ENCODE peak calls at places on chromosomes 6 and 20, in seven cellular contexts. One of them, this sample, is unnamed.

GRCh38 chr6:10613693-10614092 is 80.7 kb downstream of the C6orf52 start:
- ATAC-seq in T-cell: no peak
- ATAC-seq in pancreas: no peak
- ATAC-seq in Panc1: no peak
- ATAC-seq in IMR-90: peak; percentile 18
- ATAC-seq in activated naive CD8-positive, alpha-beta T cell treated with anti-CD3 and anti-CD28 coated beads, Interleukin-2, amount 50 U/mL, for 24 hours: no peak
- ATAC-seq in activated naive CD4-positive, alpha-beta T cell treated with anti-CD3 and anti-CD28 coated beads, Interleukin-2, amount 50 U/mL, for 72 hours: no peak
- ATAC-seq in this sample: no peak

GRCh38 chr20:23115823-23116222 is 29.7 kb upstream of the CD93 start:
- ATAC-seq in T-cell: no peak
- ATAC-seq in pancreas: peak; percentile 64
- ATAC-seq in Panc1: no peak
- ATAC-seq in IMR-90: no peak
- ATAC-seq in activated naive CD8-positive, alpha-beta T cell treated with anti-CD3 and anti-CD28 coated beads, Interleukin-2, amount 50 U/mL, for 24 hours: no peak
- ATAC-seq in activated naive CD4-positive, alpha-beta T cell treated with anti-CD3 and anti-CD28 coated beads, Interleukin-2, amount 50 U/mL, for 72 hours: no peak
- ATAC-seq in this sample: no peak

GRCh38 chr6:104885518-104886043 is 25.9 kb upstream of the HACE1 start:
- ATAC-seq in T-cell: no peak
- ATAC-seq in pancreas: no peak
- ATAC-seq in Panc1: no peak
- ATAC-seq in IMR-90: no peak
- ATAC-seq in activated naive CD8-positive, alpha-beta T cell treated with anti-CD3 and anti-CD28 coated beads, Interleukin-2, amount 50 U/mL, for 24 hours: no peak
- ATAC-seq in activated naive CD4-positive, alpha-beta T cell treated with anti-CD3 and anti-CD28 coated beads, Interleukin-2, amount 50 U/mL, for 72 hours: no peak
- ATAC-seq in this sample: no peak

GRCh38 chr6:1313755-1314503 is 2.0 kb downstream of the FOXQ1 start:
- ATAC-seq in T-cell: no peak
- ATAC-seq in pancreas: peak; percentile 61
- ATAC-seq in Panc1: peak; percentile 63
- ATAC-seq in IMR-90: peak; percentile 40
- ATAC-seq in activated naive CD8-positive, alpha-beta T cell treated with anti-CD3 and anti-CD28 coated beads, Interleukin-2, amount 50 U/mL, for 24 hours: peak; percentile 56
- ATAC-seq in activated naive CD4-positive, alpha-beta T cell treated with anti-CD3 and anti-CD28 coated beads, Interleukin-2, amount 50 U/mL, for 72 hours: peak; percentile 78
- ATAC-seq in this sample: no peak

GRCh38 chr20:34377072-34377847 is 14.2 kb downstream of the ITCH start:
- ATAC-seq in T-cell: no peak
- ATAC-seq in pancreas: no peak
- ATAC-seq in Panc1: no peak
- ATAC-seq in IMR-90: no peak
- ATAC-seq in activated naive CD8-positive, alpha-beta T cell treated with anti-CD3 and anti-CD28 coated beads, Interleukin-2, amount 50 U/mL, for 24 hours: peak; percentile 79
- ATAC-seq in activated naive CD4-positive, alpha-beta T cell treated with anti-CD3 and anti-CD28 coated beads, Interleukin-2, amount 50 U/mL, for 72 hours: peak; percentile 37
- ATAC-seq in this sample: peak; percentile 88

GRCh38 chr6:45462190-45463134 is 84.7 kb upstream of the SUPT3H start:
- ATAC-seq in T-cell: no peak
- ATAC-seq in pancreas: no peak
- ATAC-seq in Panc1: no peak
- ATAC-seq in IMR-90: no peak
- ATAC-seq in activated naive CD8-positive, alpha-beta T cell treated with anti-CD3 and anti-CD28 coated beads, Interleukin-2, amount 50 U/mL, for 24 hours: peak; percentile 82
- ATAC-seq in activated naive CD4-positive, alpha-beta T cell treated with anti-CD3 and anti-CD28 coated beads, Interleukin-2, amount 50 U/mL, for 72 hours: peak; percentile 56
- ATAC-seq in this sample: no peak

GRCh38 chr20:4006640-4007039 is 8.7 kb downstream of the RNF24 start:
- ATAC-seq in T-cell: no peak
- ATAC-seq in pancreas: peak; percentile 97
- ATAC-seq in Panc1: peak; percentile 35
- ATAC-seq in IMR-90: peak; percentile 56
- ATAC-seq in activated naive CD8-positive, alpha-beta T cell treated with anti-CD3 and anti-CD28 coated beads, Interleukin-2, amount 50 U/mL, for 24 hours: no peak
- ATAC-seq in activated naive CD4-positive, alpha-beta T cell treated with anti-CD3 and anti-CD28 coated beads, Interleukin-2, amount 50 U/mL, for 72 hours: no peak
- ATAC-seq in this sample: no peak

GRCh38 chr6:165679326-165679725 is 16.3 kb upstream of the PDE10A start:
- ATAC-seq in T-cell: no peak
- ATAC-seq in pancreas: no peak
- ATAC-seq in Panc1: no peak
- ATAC-seq in IMR-90: no peak
- ATAC-seq in activated naive CD8-positive, alpha-beta T cell treated with anti-CD3 and anti-CD28 coated beads, Interleukin-2, amount 50 U/mL, for 24 hours: no peak
- ATAC-seq in activated naive CD4-positive, alpha-beta T cell treated with anti-CD3 and anti-CD28 coated beads, Interleukin-2, amount 50 U/mL, for 72 hours: no peak
- ATAC-seq in this sample: no peak

GRCh38 chr6:36692861-36693702 is 4.5 kb upstream of the RAB44 start:
- ATAC-seq in T-cell: no peak
- ATAC-seq in pancreas: peak; percentile 63
- ATAC-seq in Panc1: no peak
- ATAC-seq in IMR-90: no peak
- ATAC-seq in activated naive CD8-positive, alpha-beta T cell treated with anti-CD3 and anti-CD28 coated beads, Interleukin-2, amount 50 U/mL, for 24 hours: no peak
- ATAC-seq in activated naive CD4-positive, alpha-beta T cell treated with anti-CD3 and anti-CD28 coated beads, Interleukin-2, amount 50 U/mL, for 72 hours: no peak
- ATAC-seq in this sample: no peak

GRCh38 chr20:57341657-57342056 is 9.4 kb upstream of the RAE1 start:
- ATAC-seq in T-cell: no peak
- ATAC-seq in pancreas: no peak
- ATAC-seq in Panc1: no peak
- ATAC-seq in IMR-90: no peak
- ATAC-seq in activated naive CD8-positive, alpha-beta T cell treated with anti-CD3 and anti-CD28 coated beads, Interleukin-2, amount 50 U/mL, for 24 hours: no peak
- ATAC-seq in activated naive CD4-positive, alpha-beta T cell treated with anti-CD3 and anti-CD28 coated beads, Interleukin-2, amount 50 U/mL, for 72 hours: no peak
- ATAC-seq in this sample: no peak

GRCh38 chr6:147438758-147439528 is 69.5 kb upstream of the SAMD5 start:
- ATAC-seq in T-cell: no peak
- ATAC-seq in pancreas: no peak
- ATAC-seq in Panc1: no peak
- ATAC-seq in IMR-90: no peak
- ATAC-seq in activated naive CD8-positive, alpha-beta T cell treated with anti-CD3 and anti-CD28 coated beads, Interleukin-2, amount 50 U/mL, for 24 hours: no peak
- ATAC-seq in activated naive CD4-positive, alpha-beta T cell treated with anti-CD3 and anti-CD28 coated beads, Interleukin-2, amount 50 U/mL, for 72 hours: no peak
- ATAC-seq in this sample: no peak

GRCh38 chr6:8875986-8876385 is 440.6 kb upstream of the SLC35B3 start:
- ATAC-seq in T-cell: no peak
- ATAC-seq in pancreas: no peak
- ATAC-seq in Panc1: no peak
- ATAC-seq in IMR-90: no peak
- ATAC-seq in activated naive CD8-positive, alpha-beta T cell treated with anti-CD3 and anti-CD28 coated beads, Interleukin-2, amount 50 U/mL, for 24 hours: no peak
- ATAC-seq in activated naive CD4-positive, alpha-beta T cell treated with anti-CD3 and anti-CD28 coated beads, Interleukin-2, amount 50 U/mL, for 72 hours: no peak
- ATAC-seq in this sample: no peak

GRCh38 chr6:48041894-48042293 is 69.1 kb downstream of the PTCHD4 start:
- ATAC-seq in T-cell: no peak
- ATAC-seq in pancreas: no peak
- ATAC-seq in Panc1: no peak
- ATAC-seq in IMR-90: no peak
- ATAC-seq in activated naive CD8-positive, alpha-beta T cell treated with anti-CD3 and anti-CD28 coated beads, Interleukin-2, amount 50 U/mL, for 24 hours: no peak
- ATAC-seq in activated naive CD4-positive, alpha-beta T cell treated with anti-CD3 and anti-CD28 coated beads, Interleukin-2, amount 50 U/mL, for 72 hours: no peak
- ATAC-seq in this sample: no peak

GRCh38 chr6:118746100-118746874 is 94.9 kb upstream of the CEP85L start:
- ATAC-seq in T-cell: no peak
- ATAC-seq in pancreas: no peak
- ATAC-seq in Panc1: no peak
- ATAC-seq in IMR-90: no peak
- ATAC-seq in activated naive CD8-positive, alpha-beta T cell treated with anti-CD3 and anti-CD28 coated beads, Interleukin-2, amount 50 U/mL, for 24 hours: no peak
- ATAC-seq in activated naive CD4-positive, alpha-beta T cell treated with anti-CD3 and anti-CD28 coated beads, Interleukin-2, amount 50 U/mL, for 72 hours: no peak
- ATAC-seq in this sample: peak; percentile 48

GRCh38 chr6:136015531-136015930 is 164.0 kb downstream of the PDE7B start:
- ATAC-seq in T-cell: no peak
- ATAC-seq in pancreas: no peak
- ATAC-seq in Panc1: no peak
- ATAC-seq in IMR-90: no peak
- ATAC-seq in activated naive CD8-positive, alpha-beta T cell treated with anti-CD3 and anti-CD28 coated beads, Interleukin-2, amount 50 U/mL, for 24 hours: no peak
- ATAC-seq in activated naive CD4-positive, alpha-beta T cell treated with anti-CD3 and anti-CD28 coated beads, Interleukin-2, amount 50 U/mL, for 72 hours: no peak
- ATAC-seq in this sample: no peak

GRCh38 chr6:89044988-89045387 is 35.6 kb upstream of the PNRC1 start:
- ATAC-seq in T-cell: no peak
- ATAC-seq in pancreas: peak; percentile 37
- ATAC-seq in Panc1: no peak
- ATAC-seq in IMR-90: no peak
- ATAC-seq in activated naive CD8-positive, alpha-beta T cell treated with anti-CD3 and anti-CD28 coated beads, Interleukin-2, amount 50 U/mL, for 24 hours: no peak
- ATAC-seq in activated naive CD4-positive, alpha-beta T cell treated with anti-CD3 and anti-CD28 coated beads, Interleukin-2, amount 50 U/mL, for 72 hours: no peak
- ATAC-seq in this sample: peak; percentile 57

GRCh38 chr20:52383995-52384621 is 192.5 kb upstream of the ZFP64 start:
- ATAC-seq in T-cell: no peak
- ATAC-seq in pancreas: no peak
- ATAC-seq in Panc1: no peak
- ATAC-seq in IMR-90: no peak
- ATAC-seq in activated naive CD8-positive, alpha-beta T cell treated with anti-CD3 and anti-CD28 coated beads, Interleukin-2, amount 50 U/mL, for 24 hours: no peak
- ATAC-seq in activated naive CD4-positive, alpha-beta T cell treated with anti-CD3 and anti-CD28 coated beads, Interleukin-2, amount 50 U/mL, for 72 hours: no peak
- ATAC-seq in this sample: no peak

GRCh38 chr20:4666001-4666470 is 55.7 kb upstream of the PRND start:
- ATAC-seq in T-cell: peak; percentile 89
- ATAC-seq in pancreas: no peak
- ATAC-seq in Panc1: no peak
- ATAC-seq in IMR-90: peak; percentile 71
- ATAC-seq in activated naive CD8-positive, alpha-beta T cell treated with anti-CD3 and anti-CD28 coated beads, Interleukin-2, amount 50 U/mL, for 24 hours: peak; percentile 96
- ATAC-seq in activated naive CD4-positive, alpha-beta T cell treated with anti-CD3 and anti-CD28 coated beads, Interleukin-2, amount 50 U/mL, for 72 hours: peak; percentile 95
- ATAC-seq in this sample: peak; percentile 73

GRCh38 chr20:36217226-36217625 is 19.1 kb upstream of the AAR2 start:
- ATAC-seq in T-cell: no peak
- ATAC-seq in pancreas: no peak
- ATAC-seq in Panc1: no peak
- ATAC-seq in IMR-90: no peak
- ATAC-seq in activated naive CD8-positive, alpha-beta T cell treated with anti-CD3 and anti-CD28 coated beads, Interleukin-2, amount 50 U/mL, for 24 hours: no peak
- ATAC-seq in activated naive CD4-positive, alpha-beta T cell treated with anti-CD3 and anti-CD28 coated beads, Interleukin-2, amount 50 U/mL, for 72 hours: no peak
- ATAC-seq in this sample: no peak

GRCh38 chr20:2314759-2315439 is 19.1 kb downstream of the TGM3 start:
- ATAC-seq in T-cell: no peak
- ATAC-seq in pancreas: peak; percentile 52
- ATAC-seq in Panc1: no peak
- ATAC-seq in IMR-90: peak; percentile 42
- ATAC-seq in activated naive CD8-positive, alpha-beta T cell treated with anti-CD3 and anti-CD28 coated beads, Interleukin-2, amount 50 U/mL, for 24 hours: no peak
- ATAC-seq in activated naive CD4-positive, alpha-beta T cell treated with anti-CD3 and anti-CD28 coated beads, Interleukin-2, amount 50 U/mL, for 72 hours: no peak
- ATAC-seq in this sample: no peak

GRCh38 chr6:159059099-159059498 is 14.3 kb upstream of the TAGAP start:
- ATAC-seq in T-cell: no peak
- ATAC-seq in pancreas: no peak
- ATAC-seq in Panc1: no peak
- ATAC-seq in IMR-90: no peak
- ATAC-seq in activated naive CD8-positive, alpha-beta T cell treated with anti-CD3 and anti-CD28 coated beads, Interleukin-2, amount 50 U/mL, for 24 hours: peak; percentile 73
- ATAC-seq in activated naive CD4-positive, alpha-beta T cell treated with anti-CD3 and anti-CD28 coated beads, Interleukin-2, amount 50 U/mL, for 72 hours: peak; percentile 61
- ATAC-seq in this sample: no peak

GRCh38 chr20:41086402-41087324 is 50.7 kb upstream of the PLCG1 start:
- ATAC-seq in T-cell: peak; percentile 33
- ATAC-seq in pancreas: peak; percentile 61
- ATAC-seq in Panc1: no peak
- ATAC-seq in IMR-90: no peak
- ATAC-seq in activated naive CD8-positive, alpha-beta T cell treated with anti-CD3 and anti-CD28 coated beads, Interleukin-2, amount 50 U/mL, for 24 hours: no peak
- ATAC-seq in activated naive CD4-positive, alpha-beta T cell treated with anti-CD3 and anti-CD28 coated beads, Interleukin-2, amount 50 U/mL, for 72 hours: no peak
- ATAC-seq in this sample: no peak

GRCh38 chr20:5221078-5221430 is 94.2 kb downstream of the CDS2 start:
- ATAC-seq in T-cell: no peak
- ATAC-seq in pancreas: no peak
- ATAC-seq in Panc1: no peak
- ATAC-seq in IMR-90: peak; percentile 9
- ATAC-seq in activated naive CD8-positive, alpha-beta T cell treated with anti-CD3 and anti-CD28 coated beads, Interleukin-2, amount 50 U/mL, for 24 hours: no peak
- ATAC-seq in activated naive CD4-positive, alpha-beta T cell treated with anti-CD3 and anti-CD28 coated beads, Interleukin-2, amount 50 U/mL, for 72 hours: no peak
- ATAC-seq in this sample: no peak

GRCh38 chr6:7763896-7764295 is 38.0 kb downstream of the BMP6 start:
- ATAC-seq in T-cell: no peak
- ATAC-seq in pancreas: no peak
- ATAC-seq in Panc1: no peak
- ATAC-seq in IMR-90: no peak
- ATAC-seq in activated naive CD8-positive, alpha-beta T cell treated with anti-CD3 and anti-CD28 coated beads, Interleukin-2, amount 50 U/mL, for 24 hours: no peak
- ATAC-seq in activated naive CD4-positive, alpha-beta T cell treated with anti-CD3 and anti-CD28 coated beads, Interleukin-2, amount 50 U/mL, for 72 hours: no peak
- ATAC-seq in this sample: no peak

GRCh38 chr6:17505767-17506280 is 94.3 kb upstream of the FAM8A1 start:
- ATAC-seq in T-cell: no peak
- ATAC-seq in pancreas: no peak
- ATAC-seq in Panc1: no peak
- ATAC-seq in IMR-90: peak; percentile 97
- ATAC-seq in activated naive CD8-positive, alpha-beta T cell treated with anti-CD3 and anti-CD28 coated beads, Interleukin-2, amount 50 U/mL, for 24 hours: no peak
- ATAC-seq in activated naive CD4-positive, alpha-beta T cell treated with anti-CD3 and anti-CD28 coated beads, Interleukin-2, amount 50 U/mL, for 72 hours: no peak
- ATAC-seq in this sample: no peak

GRCh38 chr6:139029470-139030210 is 1.1 kb downstream of the ABRACL start:
- ATAC-seq in T-cell: no peak
- ATAC-seq in pancreas: peak; percentile 79
- ATAC-seq in Panc1: peak; percentile 70
- ATAC-seq in IMR-90: peak; percentile 65
- ATAC-seq in activated naive CD8-positive, alpha-beta T cell treated with anti-CD3 and anti-CD28 coated beads, Interleukin-2, amount 50 U/mL, for 24 hours: peak; percentile 11
- ATAC-seq in activated naive CD4-positive, alpha-beta T cell treated with anti-CD3 and anti-CD28 coated beads, Interleukin-2, amount 50 U/mL, for 72 hours: peak; percentile 50
- ATAC-seq in this sample: peak; percentile 51

GRCh38 chr6:118905851-118906250 is 11.9 kb downstream of the ASF1A start:
- ATAC-seq in T-cell: no peak
- ATAC-seq in pancreas: no peak
- ATAC-seq in Panc1: no peak
- ATAC-seq in IMR-90: no peak
- ATAC-seq in activated naive CD8-positive, alpha-beta T cell treated with anti-CD3 and anti-CD28 coated beads, Interleukin-2, amount 50 U/mL, for 24 hours: no peak
- ATAC-seq in activated naive CD4-positive, alpha-beta T cell treated with anti-CD3 and anti-CD28 coated beads, Interleukin-2, amount 50 U/mL, for 72 hours: no peak
- ATAC-seq in this sample: no peak

GRCh38 chr6:150118208-150118607 is 24.6 kb upstream of the PPP1R14C start:
- ATAC-seq in T-cell: no peak
- ATAC-seq in pancreas: no peak
- ATAC-seq in Panc1: no peak
- ATAC-seq in IMR-90: no peak
- ATAC-seq in activated naive CD8-positive, alpha-beta T cell treated with anti-CD3 and anti-CD28 coated beads, Interleukin-2, amount 50 U/mL, for 24 hours: no peak
- ATAC-seq in activated naive CD4-positive, alpha-beta T cell treated with anti-CD3 and anti-CD28 coated beads, Interleukin-2, amount 50 U/mL, for 72 hours: no peak
- ATAC-seq in this sample: no peak

GRCh38 chr6:37047933-37048850 is 42.7 kb downstream of the FGD2 start:
- ATAC-seq in T-cell: no peak
- ATAC-seq in pancreas: no peak
- ATAC-seq in Panc1: no peak
- ATAC-seq in IMR-90: no peak
- ATAC-seq in activated naive CD8-positive, alpha-beta T cell treated with anti-CD3 and anti-CD28 coated beads, Interleukin-2, amount 50 U/mL, for 24 hours: no peak
- ATAC-seq in activated naive CD4-positive, alpha-beta T cell treated with anti-CD3 and anti-CD28 coated beads, Interleukin-2, amount 50 U/mL, for 72 hours: peak; percentile 11
- ATAC-seq in this sample: no peak

GRCh38 chr20:48578397-48579098 is 249.3 kb downstream of the PREX1 start:
- ATAC-seq in T-cell: no peak
- ATAC-seq in pancreas: no peak
- ATAC-seq in Panc1: peak; percentile 66
- ATAC-seq in IMR-90: no peak
- ATAC-seq in activated naive CD8-positive, alpha-beta T cell treated with anti-CD3 and anti-CD28 coated beads, Interleukin-2, amount 50 U/mL, for 24 hours: no peak
- ATAC-seq in activated naive CD4-positive, alpha-beta T cell treated with anti-CD3 and anti-CD28 coated beads, Interleukin-2, amount 50 U/mL, for 72 hours: no peak
- ATAC-seq in this sample: no peak

GRCh38 chr6:52364480-52365166 is 2.7 kb downstream of the PAQR8 start:
- ATAC-seq in T-cell: no peak
- ATAC-seq in pancreas: no peak
- ATAC-seq in Panc1: no peak
- ATAC-seq in IMR-90: no peak
- ATAC-seq in activated naive CD8-positive, alpha-beta T cell treated with anti-CD3 and anti-CD28 coated beads, Interleukin-2, amount 50 U/mL, for 24 hours: no peak
- ATAC-seq in activated naive CD4-positive, alpha-beta T cell treated with anti-CD3 and anti-CD28 coated beads, Interleukin-2, amount 50 U/mL, for 72 hours: no peak
- ATAC-seq in this sample: no peak

GRCh38 chr6:28587746-28588075 is 62.0 kb downstream of the GPX5 start:
- ATAC-seq in T-cell: no peak
- ATAC-seq in pancreas: no peak
- ATAC-seq in Panc1: no peak
- ATAC-seq in IMR-90: no peak
- ATAC-seq in activated naive CD8-positive, alpha-beta T cell treated with anti-CD3 and anti-CD28 coated beads, Interleukin-2, amount 50 U/mL, for 24 hours: no peak
- ATAC-seq in activated naive CD4-positive, alpha-beta T cell treated with anti-CD3 and anti-CD28 coated beads, Interleukin-2, amount 50 U/mL, for 72 hours: peak; percentile 25
- ATAC-seq in this sample: no peak

GRCh38 chr20:63321148-63321831 is 28.3 kb downstream of the COL20A1 start:
- ATAC-seq in T-cell: no peak
- ATAC-seq in pancreas: peak; percentile 15
- ATAC-seq in Panc1: peak; percentile 37
- ATAC-seq in IMR-90: peak; percentile 72
- ATAC-seq in activated naive CD8-positive, alpha-beta T cell treated with anti-CD3 and anti-CD28 coated beads, Interleukin-2, amount 50 U/mL, for 24 hours: no peak
- ATAC-seq in activated naive CD4-positive, alpha-beta T cell treated with anti-CD3 and anti-CD28 coated beads, Interleukin-2, amount 50 U/mL, for 72 hours: no peak
- ATAC-seq in this sample: no peak

GRCh38 chr6:166488081-166488685 is 98.3 kb downstream of the RAMACL start:
- ATAC-seq in T-cell: peak; percentile 98
- ATAC-seq in pancreas: peak; percentile 36
- ATAC-seq in Panc1: no peak
- ATAC-seq in IMR-90: no peak
- ATAC-seq in activated naive CD8-positive, alpha-beta T cell treated with anti-CD3 and anti-CD28 coated beads, Interleukin-2, amount 50 U/mL, for 24 hours: peak; percentile 92
- ATAC-seq in activated naive CD4-positive, alpha-beta T cell treated with anti-CD3 and anti-CD28 coated beads, Interleukin-2, amount 50 U/mL, for 72 hours: peak; percentile 99
- ATAC-seq in this sample: peak; percentile 93

GRCh38 chr6:30158475-30159025 is 2.5 kb downstream of the TRIM10 start:
- ATAC-seq in T-cell: no peak
- ATAC-seq in pancreas: no peak
- ATAC-seq in Panc1: no peak
- ATAC-seq in IMR-90: no peak
- ATAC-seq in activated naive CD8-positive, alpha-beta T cell treated with anti-CD3 and anti-CD28 coated beads, Interleukin-2, amount 50 U/mL, for 24 hours: peak; percentile 42
- ATAC-seq in activated naive CD4-positive, alpha-beta T cell treated with anti-CD3 and anti-CD28 coated beads, Interleukin-2, amount 50 U/mL, for 72 hours: peak; percentile 71
- ATAC-seq in this sample: no peak

GRCh38 chr20:31565699-31566331 is 39.3 kb upstream of the ID1 start:
- ATAC-seq in T-cell: no peak
- ATAC-seq in pancreas: no peak
- ATAC-seq in Panc1: no peak
- ATAC-seq in IMR-90: no peak
- ATAC-seq in activated naive CD8-positive, alpha-beta T cell treated with anti-CD3 and anti-CD28 coated beads, Interleukin-2, amount 50 U/mL, for 24 hours: no peak
- ATAC-seq in activated naive CD4-positive, alpha-beta T cell treated with anti-CD3 and anti-CD28 coated beads, Interleukin-2, amount 50 U/mL, for 72 hours: no peak
- ATAC-seq in this sample: no peak

GRCh38 chr6:150573041-150573681 is 26.5 kb upstream of the PLEKHG1 start:
- ATAC-seq in T-cell: no peak
- ATAC-seq in pancreas: no peak
- ATAC-seq in Panc1: no peak
- ATAC-seq in IMR-90: no peak
- ATAC-seq in activated naive CD8-positive, alpha-beta T cell treated with anti-CD3 and anti-CD28 coated beads, Interleukin-2, amount 50 U/mL, for 24 hours: no peak
- ATAC-seq in activated naive CD4-positive, alpha-beta T cell treated with anti-CD3 and anti-CD28 coated beads, Interleukin-2, amount 50 U/mL, for 72 hours: no peak
- ATAC-seq in this sample: no peak

GRCh38 chr6:146111864-146112263 is 83.0 kb downstream of the GRM1 start:
- ATAC-seq in T-cell: no peak
- ATAC-seq in pancreas: no peak
- ATAC-seq in Panc1: no peak
- ATAC-seq in IMR-90: no peak
- ATAC-seq in activated naive CD8-positive, alpha-beta T cell treated with anti-CD3 and anti-CD28 coated beads, Interleukin-2, amount 50 U/mL, for 24 hours: no peak
- ATAC-seq in activated naive CD4-positive, alpha-beta T cell treated with anti-CD3 and anti-CD28 coated beads, Interleukin-2, amount 50 U/mL, for 72 hours: no peak
- ATAC-seq in this sample: peak; percentile 54